ENCODE peak calls at places on chromosomes 3 and 15, in ten cellular contexts. M is endothelial cell; H is NCI-H345; D is WTC11; O is stimulated activated CD4-positive, alpha-beta T cell treated with anti-CD3 and anti-CD28 coated beads, Interleukin-2, amount 100 ng/mL, for 48 hours; A is NCI-H1105; F is lower leg skin; V is AG09309; Z is activated T-helper 1 cell treated with Interleukin-2 at 50 U/mL for 16 hours; Q is choroid plexus epithelial cell. U is an unnamed sample.

GRCh38 chr15:65087411-65087810 is 10.9 kb downstream of the KBTBD13 start:
- DNase-seq in M (no peak), H (no peak), D (no peak), O (no peak), A (no peak), F (no peak), V (no peak), Z (no peak), Q (peak), U (no peak)

GRCh38 chr15:89958107-89958805 is 42.9 kb upstream of the ZNF710 start:
- DNase-seq in M (no peak), H (no peak), D (no peak), O (no peak), A (no peak), F (no peak), V (no peak), Z (no peak), Q (no peak), U (no peak)

GRCh38 chr3:9784876-9785443 is 7.3 kb downstream of the TADA3 start:
- DNase-seq in M (no peak), H (no peak), D (no peak), O (no peak), A (no peak), F (no peak), V (no peak), Z (no peak), Q (peak), U (no peak)

GRCh38 chr15:48300038-48300437 is 31.2 kb upstream of the DUT start:
- DNase-seq in M (no peak), H (no peak), D (peak), O (no peak), A (no peak), F (no peak), V (no peak), Z (no peak), Q (no peak), U (no peak)

GRCh38 chr3:126340081-126340511 is 17.1 kb downstream of the KLF15 start:
- DNase-seq in M (no peak), H (no peak), D (peak), O (no peak), A (no peak), F (peak), V (no peak), Z (no peak), Q (no peak), U (no peak)

GRCh38 chr3:123620338-123620737 is 35.5 kb upstream of the HACD2 start:
- DNase-seq in M (no peak), H (no peak), D (no peak), O (no peak), A (no peak), F (no peak), V (no peak), Z (no peak), Q (no peak), U (no peak)

GRCh38 chr3:174955513-174956001 is 96.4 kb downstream of the NAALADL2 start:
- DNase-seq in M (no peak), H (no peak), D (no peak), O (no peak), A (no peak), F (no peak), V (no peak), Z (no peak), Q (peak), U (no peak)

GRCh38 chr3:50375200-50375931 is 16.0 kb upstream of the TMEM115 start:
- DNase-seq in M (no peak), H (no peak), D (peak), O (no peak), A (no peak), F (no peak), V (no peak), Z (no peak), Q (no peak), U (no peak)

GRCh38 chr3:122635789-122636188 is 44.9 kb upstream of the PARP14 start:
- DNase-seq in M (no peak), H (no peak), D (no peak), O (no peak), A (no peak), F (no peak), V (no peak), Z (no peak), Q (peak), U (no peak)

GRCh38 chr3:101223016-101223415 is 97.4 kb downstream of the IMPG2 start:
- DNase-seq in M (no peak), H (no peak), D (no peak), O (no peak), A (no peak), F (no peak), V (no peak), Z (no peak), Q (no peak), U (no peak)

GRCh38 chr3:121793078-121793477 is 41.8 kb downstream of the IQCB1 start:
- DNase-seq in M (no peak), H (no peak), D (no peak), O (no peak), A (no peak), F (no peak), V (no peak), Z (no peak), Q (no peak), U (no peak)

GRCh38 chr15:66145242-66146182 is 108.0 kb downstream of the MEGF11 start:
- DNase-seq in M (no peak), H (no peak), D (no peak), O (no peak), A (peak), F (no peak), V (no peak), Z (no peak), Q (no peak), U (no peak)

GRCh38 chr15:85562824-85563223 is 182.4 kb downstream of the AKAP13 start:
- DNase-seq in M (no peak), H (no peak), D (no peak), O (no peak), A (no peak), F (no peak), V (no peak), Z (no peak), Q (no peak), U (no peak)

GRCh38 chr15:79994651-79995050 is 23.7 kb upstream of the BCL2A1 start:
- DNase-seq in M (no peak), H (no peak), D (no peak), O (no peak), A (no peak), F (no peak), V (no peak), Z (no peak), Q (peak), U (no peak)

GRCh38 chr3:133474251-133474801 is 74.5 kb downstream of the BFSP2 start:
- DNase-seq in M (no peak), H (peak), D (no peak), O (no peak), A (no peak), F (peak), V (peak), Z (no peak), Q (peak), U (peak)

GRCh38 chr15:60843482-60843881 is 364.5 kb upstream of the ICE2 start:
- DNase-seq in M (no peak), H (no peak), D (no peak), O (no peak), A (no peak), F (no peak), V (no peak), Z (no peak), Q (no peak), U (no peak)

GRCh38 chr3:185933374-185933950 is 4.4 kb downstream of the TRA2B start:
- DNase-seq in M (no peak), H (no peak), D (no peak), O (no peak), A (no peak), F (no peak), V (no peak), Z (no peak), Q (no peak), U (no peak)

GRCh38 chr3:24400450-24400849 is 94.2 kb downstream of the THRB start:
- DNase-seq in M (no peak), H (no peak), D (no peak), O (no peak), A (no peak), F (no peak), V (no peak), Z (no peak), Q (no peak), U (no peak)

GRCh38 chr3:127368186-127369032 is 80.6 kb upstream of the PRR20G start:
- DNase-seq in M (no peak), H (peak), D (no peak), O (no peak), A (peak), F (peak), V (no peak), Z (no peak), Q (no peak), U (no peak)

GRCh38 chr3:157360044-157360443 is 76.6 kb upstream of the PTX3 start:
- DNase-seq in M (no peak), H (no peak), D (no peak), O (no peak), A (no peak), F (no peak), V (peak), Z (no peak), Q (peak), U (no peak)

GRCh38 chr3:4645468-4645867 is 152.3 kb downstream of the ITPR1 start:
- DNase-seq in M (no peak), H (no peak), D (no peak), O (no peak), A (no peak), F (no peak), V (no peak), Z (no peak), Q (no peak), U (no peak)

GRCh38 chr3:163946785-163947184 is 1131.5 kb downstream of the SI start:
- DNase-seq in M (no peak), H (no peak), D (no peak), O (no peak), A (no peak), F (no peak), V (no peak), Z (no peak), Q (no peak), U (no peak)